ENCODE peak calls at places on chromosomes 11 and 22, in five cellular contexts. T is lower lobe of right lung, G is stomach, E is psoas muscle, M is transverse colon. F is an unnamed sample.
A peak's percentile ranks its signal among the peaks of the same experiment; 100 is the strongest.

GRCh38 chr11:92314499-92314898 is 89.9 kb downstream of the FAT3 start:
- DNase-seq in T (no peak), G (no peak), E (no peak), M (no peak), F (no peak)

GRCh38 chr11:78170874-78171549 is 17.4 kb downstream of the KCTD21 start:
- DNase-seq in T (no peak), G (no peak), E (no peak), M (no peak), F (no peak)

GRCh38 chr22:19524170-19525115 is at the start of gene CLDN5:
- DNase-seq in T (peak; percentile 60), G (no peak), E (no peak), M (no peak), F (peak; percentile 97)

GRCh38 chr11:125449586-125449985 is 46.5 kb downstream of the FEZ1 start:
- DNase-seq in T (no peak), G (no peak), E (no peak), M (no peak), F (no peak)

GRCh38 chr22:19517919-19518567 is 6.2 kb downstream of the CLDN5 start:
- DNase-seq in T (no peak), G (no peak), E (no peak), M (no peak), F (no peak)

GRCh38 chr22:48198489-48199459 is 1436.3 kb downstream of the TBC1D22A start:
- DNase-seq in T (peak; percentile 64), G (no peak), E (no peak), M (no peak), F (peak; percentile 76)

GRCh38 chr11:931385-931784 is 5.7 kb downstream of the AP2A2 start:
- DNase-seq in T (no peak), G (no peak), E (no peak), M (no peak), F (peak; percentile 17)

GRCh38 chr22:23542933-23543332 is 37.2 kb downstream of the IGLL1 start:
- DNase-seq in T (no peak), G (no peak), E (no peak), M (no peak), F (no peak)

GRCh38 chr22:32378703-32379272 is 21.1 kb downstream of the RFPL3 start:
- DNase-seq in T (no peak), G (no peak), E (no peak), M (peak; percentile 22), F (peak; percentile 87)

GRCh38 chr11:93895106-93895862 is 44.9 kb upstream of the VSTM5 start:
- DNase-seq in T (no peak), G (no peak), E (no peak), M (no peak), F (peak; percentile 26)

GRCh38 chr11:87036756-87037449 is 831 bp upstream of the TMEM135 start:
- DNase-seq in T (no peak), G (no peak), E (no peak), M (peak; percentile 22), F (no peak)

GRCh38 chr22:32042924-32043323 is at the start of gene SLC5A1:
- DNase-seq in T (peak; percentile 67), G (peak; percentile 88), E (no peak), M (peak; percentile 91), F (peak; percentile 39)

GRCh38 chr22:48177591-48177990 is 1415.1 kb downstream of the TBC1D22A start:
- DNase-seq in T (no peak), G (no peak), E (no peak), M (no peak), F (no peak)

GRCh38 chr22:23847991-23848864 is 9.4 kb upstream of the DERL3 start:
- DNase-seq in T (no peak), G (no peak), E (no peak), M (peak; percentile 56), F (peak; percentile 87)

GRCh38 chr11:64223001-64223651 is 2.9 kb downstream of the TRPT1 start:
- DNase-seq in T (no peak), G (no peak), E (peak; percentile 50), M (no peak), F (no peak)

GRCh38 chr11:63590024-63590788 is 24.0 kb downstream of the PLAAT3 start:
- DNase-seq in T (no peak), G (no peak), E (no peak), M (no peak), F (no peak)

GRCh38 chr22:20498913-20499312 is 3.3 kb upstream of the KLHL22 start:
- DNase-seq in T (no peak), G (no peak), E (no peak), M (no peak), F (no peak)

GRCh38 chr11:11056749-11057471 is 199.1 kb upstream of the ZBED5 start:
- DNase-seq in T (no peak), G (no peak), E (no peak), M (no peak), F (no peak)

GRCh38 chr11:3671334-3672254 is at the start of gene CHRNA10:
- DNase-seq in T (no peak), G (no peak), E (no peak), M (no peak), F (no peak)

GRCh38 chr11:89491141-89491690 is at the start of gene NOX4:
- DNase-seq in T (peak; percentile 50), G (peak; percentile 30), E (peak; percentile 65), M (no peak), F (peak; percentile 76)

GRCh38 chr11:69515271-69516245 is 34.1 kb downstream of the LINC01488 start:
- DNase-seq in T (peak; percentile 32), G (no peak), E (no peak), M (no peak), F (no peak)

GRCh38 chr11:27085115-27085514 is 44.5 kb downstream of the BBOX1 start:
- DNase-seq in T (no peak), G (no peak), E (no peak), M (no peak), F (no peak)

GRCh38 chr11:90476442-90477007 is 253.7 kb upstream of the CHORDC1 start:
- DNase-seq in T (no peak), G (peak; percentile 37), E (no peak), M (no peak), F (no peak)

GRCh38 chr11:59097113-59097708 is 9.8 kb upstream of the FAM111B start:
- DNase-seq in T (peak; percentile 57), G (peak; percentile 71), E (peak; percentile 46), M (peak; percentile 75), F (no peak)

GRCh38 chr11:129691154-129691553 is 124.5 kb upstream of the TMEM45B start:
- DNase-seq in T (no peak), G (no peak), E (no peak), M (no peak), F (no peak)

GRCh38 chr11:116371146-116371545 is 401.6 kb downstream of the BUD13 start:
- DNase-seq in T (no peak), G (no peak), E (no peak), M (no peak), F (no peak)

GRCh38 chr11:116373107-116373506 is 399.7 kb downstream of the BUD13 start:
- DNase-seq in T (no peak), G (no peak), E (no peak), M (no peak), F (no peak)

GRCh38 chr11:116375221-116375620 is 397.6 kb downstream of the BUD13 start:
- DNase-seq in T (no peak), G (no peak), E (no peak), M (no peak), F (no peak)

GRCh38 chr11:116374085-116374484 is 398.7 kb downstream of the BUD13 start:
- DNase-seq in T (no peak), G (no peak), E (no peak), M (no peak), F (no peak)

GRCh38 chr11:116373545-116373944 is 399.2 kb downstream of the BUD13 start:
- DNase-seq in T (no peak), G (no peak), E (no peak), M (no peak), F (no peak)
- H3K4me3 ChIP-seq in T (no peak overlapping the region), G (no peak overlapping the region), E (no peak overlapping the region), M (no peak overlapping the region), F (no peak overlapping the region)

DNA sequence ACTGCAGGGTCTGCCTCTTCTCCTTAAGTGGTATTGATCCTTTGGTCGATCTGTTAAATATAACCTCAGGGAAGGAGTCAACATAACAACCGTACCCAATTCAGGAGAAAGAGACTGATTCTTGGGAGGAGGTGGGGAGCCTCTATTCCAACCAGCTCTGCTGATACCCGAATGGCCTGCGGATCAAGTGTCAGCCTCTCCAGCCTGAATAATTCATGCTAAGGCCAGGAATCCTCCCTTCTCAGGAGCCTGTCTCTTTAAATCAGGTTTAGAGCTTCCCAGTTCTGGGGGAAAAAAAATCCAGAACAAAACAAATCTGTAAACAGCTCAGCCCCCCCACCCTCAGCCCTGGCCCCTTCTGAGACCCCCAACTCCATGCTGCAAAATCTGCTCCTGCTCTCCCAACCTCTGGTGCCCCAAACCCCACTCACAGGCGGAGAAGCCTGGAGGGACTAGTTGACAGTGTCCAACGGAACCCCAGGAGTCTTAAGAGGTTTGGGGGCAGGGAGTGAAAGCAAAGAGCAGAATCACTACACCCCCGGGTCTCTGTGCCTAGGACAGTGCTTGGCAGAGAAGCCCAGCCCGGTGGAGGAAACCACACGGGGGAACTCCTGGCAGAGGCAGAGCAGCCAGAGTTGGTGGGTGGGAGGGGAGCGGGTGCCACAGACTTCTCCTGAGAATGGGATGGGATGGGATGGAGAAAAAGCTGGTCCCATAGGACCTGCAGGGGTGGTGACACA is 853 bp upstream of the TPBGL start:
- DNase-seq in T (no peak), G (peak; percentile 17), E (no peak), M (no peak), F (peak; percentile 66)
- H3K27me3 ChIP-seq in T (peaks cover 62% of the 10 kb centered on the region), G (peaks cover 35% of the 10 kb centered on the region), E (peaks cover 29% of the 10 kb centered on the region), M (peaks cover 57% of the 10 kb centered on the region), F (peaks cover 60% of the 10 kb centered on the region)

GRCh38 chr11:72231396-72232259 is 7.1 kb downstream of the INPPL1 start:
- DNase-seq in T (no peak), G (no peak), E (no peak), M (no peak), F (peak; percentile 12)

GRCh38 chr11:72233773-72234513 is 9.4 kb downstream of the INPPL1 start:
- DNase-seq in T (no peak), G (no peak), E (no peak), M (no peak), F (peak; percentile 16)

GRCh38 chr11:72230764-72231365 is 6.3 kb downstream of the INPPL1 start:
- DNase-seq in T (no peak), G (peak; percentile 23), E (no peak), M (no peak), F (no peak)

GRCh38 chr11:72233056-72233772 is 8.6 kb downstream of the INPPL1 start:
- DNase-seq in T (no peak), G (no peak), E (no peak), M (no peak), F (no peak)

GRCh38 chr11:72232260-72233055 is 7.9 kb downstream of the INPPL1 start:
- DNase-seq in T (no peak), G (no peak), E (no peak), M (no peak), F (peak; percentile 17)
- H3K36me3 ChIP-seq in T (peaks cover 100% of the 10 kb centered on the region), G (peaks cover 96% of the 10 kb centered on the region), E (peaks cover 97% of the 10 kb centered on the region), M (peaks cover 68% of the 10 kb centered on the region), F (peaks cover 54% of the 10 kb centered on the region)

DNA sequence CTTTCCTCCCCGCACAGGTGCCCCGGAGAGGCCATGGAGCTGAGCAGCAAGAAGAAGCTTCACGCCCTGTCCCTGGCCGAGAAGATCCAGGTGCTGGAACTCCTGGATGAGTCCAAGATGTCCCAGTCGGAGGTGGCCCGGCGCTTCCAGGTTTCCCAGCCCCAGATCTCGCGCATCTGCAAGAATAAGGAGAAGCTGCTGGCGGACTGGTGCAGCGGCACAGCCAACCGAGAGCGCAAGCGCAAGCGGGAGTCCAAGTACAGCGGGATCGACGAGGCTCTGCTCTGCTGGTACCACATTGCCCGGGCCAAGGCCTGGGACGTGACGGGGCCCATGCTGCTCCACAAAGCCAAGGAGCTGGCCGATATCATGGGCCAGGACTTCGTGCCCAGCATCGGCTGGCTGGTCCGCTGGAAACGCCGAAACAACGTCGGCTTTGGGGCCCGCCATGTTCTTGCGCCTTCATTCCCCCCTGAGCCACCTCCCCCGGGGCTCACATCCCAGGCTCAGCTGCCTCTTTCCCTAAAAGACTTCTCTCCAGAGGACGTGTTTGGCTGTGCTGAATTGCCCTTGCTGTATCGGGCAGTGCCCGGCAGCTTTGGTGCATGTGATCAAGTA is 1.3 kb downstream of the TIGD3 start:
- DNase-seq in T (peak; percentile 56), G (no peak), E (peak; percentile 52), M (peak; percentile 37), F (peak; percentile 63)
- H3K4me3 ChIP-seq in T (peak overlapping the region; percentile 73), G (peak overlapping the region; percentile 82), E (peak overlapping the region; percentile 77), M (peak overlapping the region; percentile 85), F (peak overlapping the region; percentile 70)